ENCODE peak calls at places on chromosomes 2 and 18, in six cellular contexts. One of them, this sample, is unnamed.

GRCh38 chr2:44075536-44075935 is 79.7 kb upstream of the LRPPRC start:
- DNase-seq in fibroblast of pulmonary artery: peak
- DNase-seq in transverse colon: no peak
- DNase-seq in OCI-LY7: no peak
- DNase-seq in thyroid gland: no peak
- DNase-seq in HCT116: no peak
- DNase-seq in this sample: no peak

GRCh38 chr2:100192825-100193224 is 50.4 kb upstream of the AFF3 start:
- DNase-seq in fibroblast of pulmonary artery: no peak
- DNase-seq in transverse colon: no peak
- DNase-seq in OCI-LY7: no peak
- DNase-seq in thyroid gland: no peak
- DNase-seq in HCT116: no peak
- DNase-seq in this sample: no peak

GRCh38 chr2:143030127-143030526 is 99.1 kb upstream of the ARHGAP15 start:
- DNase-seq in fibroblast of pulmonary artery: peak
- DNase-seq in transverse colon: no peak
- DNase-seq in OCI-LY7: peak
- DNase-seq in thyroid gland: no peak
- DNase-seq in HCT116: no peak
- DNase-seq in this sample: no peak

GRCh38 chr18:76914314-76914713 is 92.0 kb downstream of the ZNF236 start:
- DNase-seq in fibroblast of pulmonary artery: no peak
- DNase-seq in transverse colon: no peak
- DNase-seq in OCI-LY7: no peak
- DNase-seq in thyroid gland: no peak
- DNase-seq in HCT116: no peak
- DNase-seq in this sample: no peak

GRCh38 chr2:130728549-130729310 is at the start of gene GPR148:
- DNase-seq in fibroblast of pulmonary artery: no peak
- DNase-seq in transverse colon: no peak
- DNase-seq in OCI-LY7: no peak
- DNase-seq in thyroid gland: peak
- DNase-seq in HCT116: no peak
- DNase-seq in this sample: no peak

GRCh38 chr2:205714789-205715411 is 32.6 kb downstream of the NRP2 start:
- DNase-seq in fibroblast of pulmonary artery: no peak
- DNase-seq in transverse colon: no peak
- DNase-seq in OCI-LY7: no peak
- DNase-seq in thyroid gland: no peak
- DNase-seq in HCT116: no peak
- DNase-seq in this sample: no peak

GRCh38 chr2:179460530-179460929 is 195.9 kb upstream of the SESTD1 start:
- DNase-seq in fibroblast of pulmonary artery: peak
- DNase-seq in transverse colon: no peak
- DNase-seq in OCI-LY7: no peak
- DNase-seq in thyroid gland: no peak
- DNase-seq in HCT116: peak
- DNase-seq in this sample: peak

GRCh38 chr2:70790079-70790963 is at the start of gene FIGLA:
- DNase-seq in fibroblast of pulmonary artery: no peak
- DNase-seq in transverse colon: no peak
- DNase-seq in OCI-LY7: no peak
- DNase-seq in thyroid gland: peak
- DNase-seq in HCT116: no peak
- DNase-seq in this sample: no peak

GRCh38 chr2:233453111-233453915 is 99.0 kb downstream of the DGKD start:
- DNase-seq in fibroblast of pulmonary artery: no peak
- DNase-seq in transverse colon: no peak
- DNase-seq in OCI-LY7: no peak
- DNase-seq in thyroid gland: no peak
- DNase-seq in HCT116: no peak
- DNase-seq in this sample: no peak

GRCh38 chr2:223970343-223971128 is 13.3 kb downstream of the MRPL44 start:
- DNase-seq in fibroblast of pulmonary artery: peak
- DNase-seq in transverse colon: no peak
- DNase-seq in OCI-LY7: peak
- DNase-seq in thyroid gland: peak
- DNase-seq in HCT116: peak
- DNase-seq in this sample: peak

GRCh38 chr2:37786854-37787253 is 115.4 kb upstream of the CDC42EP3 start:
- DNase-seq in fibroblast of pulmonary artery: no peak
- DNase-seq in transverse colon: peak
- DNase-seq in OCI-LY7: no peak
- DNase-seq in thyroid gland: peak
- DNase-seq in HCT116: no peak
- DNase-seq in this sample: no peak

GRCh38 chr18:59478591-59478990 is 119.5 kb upstream of the LMAN1 start:
- DNase-seq in fibroblast of pulmonary artery: no peak
- DNase-seq in transverse colon: no peak
- DNase-seq in OCI-LY7: no peak
- DNase-seq in thyroid gland: no peak
- DNase-seq in HCT116: no peak
- DNase-seq in this sample: peak

GRCh38 chr2:228048838-228049490 is 132.5 kb downstream of the SPHKAP start:
- DNase-seq in fibroblast of pulmonary artery: peak
- DNase-seq in transverse colon: peak
- DNase-seq in OCI-LY7: peak
- DNase-seq in thyroid gland: no peak
- DNase-seq in HCT116: peak
- DNase-seq in this sample: peak

GRCh38 chr2:68251187-68251854 is 1.0 kb downstream of the PPP3R1 start:
- DNase-seq in fibroblast of pulmonary artery: peak
- DNase-seq in transverse colon: peak
- DNase-seq in OCI-LY7: peak
- DNase-seq in thyroid gland: peak
- DNase-seq in HCT116: peak
- DNase-seq in this sample: peak

GRCh38 chr2:239461551-239462515 is 61.0 kb upstream of the HDAC4 start:
- DNase-seq in fibroblast of pulmonary artery: no peak
- DNase-seq in transverse colon: peak
- DNase-seq in OCI-LY7: no peak
- DNase-seq in thyroid gland: no peak
- DNase-seq in HCT116: no peak
- DNase-seq in this sample: no peak

GRCh38 chr2:127536707-127537106 is 1.2 kb downstream of the MYO7B start:
- DNase-seq in fibroblast of pulmonary artery: no peak
- DNase-seq in transverse colon: no peak
- DNase-seq in OCI-LY7: no peak
- DNase-seq in thyroid gland: no peak
- DNase-seq in HCT116: no peak
- DNase-seq in this sample: no peak

GRCh38 chr2:122519366-122519765 is 763.9 kb downstream of the TSN start:
- DNase-seq in fibroblast of pulmonary artery: no peak
- DNase-seq in transverse colon: no peak
- DNase-seq in OCI-LY7: peak
- DNase-seq in thyroid gland: no peak
- DNase-seq in HCT116: no peak
- DNase-seq in this sample: no peak

GRCh38 chr2:195648780-195649179 is 8.2 kb upstream of the SLC39A10 start:
- DNase-seq in fibroblast of pulmonary artery: no peak
- DNase-seq in transverse colon: no peak
- DNase-seq in OCI-LY7: no peak
- DNase-seq in thyroid gland: no peak
- DNase-seq in HCT116: no peak
- DNase-seq in this sample: no peak

GRCh38 chr2:174117951-174118930 is 130.1 kb downstream of the OLA1 start:
- DNase-seq in fibroblast of pulmonary artery: peak
- DNase-seq in transverse colon: no peak
- DNase-seq in OCI-LY7: no peak
- DNase-seq in thyroid gland: no peak
- DNase-seq in HCT116: peak
- DNase-seq in this sample: peak

GRCh38 chr2:133158024-133158423 is 410.2 kb downstream of the NCKAP5 start:
- DNase-seq in fibroblast of pulmonary artery: no peak
- DNase-seq in transverse colon: no peak
- DNase-seq in OCI-LY7: no peak
- DNase-seq in thyroid gland: no peak
- DNase-seq in HCT116: no peak
- DNase-seq in this sample: no peak

DNA sequence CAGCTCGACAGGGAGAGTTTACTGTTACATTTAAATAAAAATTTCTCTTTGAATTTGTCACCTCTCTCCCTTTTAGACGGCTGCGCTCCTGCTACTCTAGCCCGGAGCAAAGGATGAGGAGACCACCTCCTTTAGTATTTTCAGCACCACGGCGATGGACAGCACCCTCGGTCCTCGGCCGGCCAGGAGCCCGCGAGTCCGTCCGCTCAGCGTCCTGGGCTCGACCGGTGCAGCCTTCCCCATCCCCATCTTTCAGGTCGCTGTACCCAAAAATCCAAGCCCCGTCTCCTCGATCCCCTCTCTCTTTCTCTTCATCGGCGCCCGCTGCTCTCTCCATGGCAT is 831 bp downstream of the CELF4 start:
- DNase-seq in fibroblast of pulmonary artery: peak
- DNase-seq in transverse colon: peak
- DNase-seq in OCI-LY7: no peak
- DNase-seq in thyroid gland: peak
- DNase-seq in HCT116: no peak
- DNase-seq in this sample: peak
- H3K4me3 ChIP-seq in fibroblast of pulmonary artery: peak
- H3K4me3 ChIP-seq in transverse colon: no peak
- H3K4me3 ChIP-seq in OCI-LY7: no peak
- H3K4me3 ChIP-seq in thyroid gland: no peak
- H3K4me3 ChIP-seq in HCT116: no peak
- H3K4me3 ChIP-seq in this sample: no peak

GRCh38 chr2:26316041-26316440 is 29.9 kb upstream of the SELENOI start:
- DNase-seq in fibroblast of pulmonary artery: no peak
- DNase-seq in transverse colon: no peak
- DNase-seq in OCI-LY7: peak
- DNase-seq in thyroid gland: no peak
- DNase-seq in HCT116: peak
- DNase-seq in this sample: no peak

GRCh38 chr2:26313446-26313845 is 32.5 kb upstream of the SELENOI start:
- DNase-seq in fibroblast of pulmonary artery: no peak
- DNase-seq in transverse colon: no peak
- DNase-seq in OCI-LY7: no peak
- DNase-seq in thyroid gland: no peak
- DNase-seq in HCT116: no peak
- DNase-seq in this sample: no peak

GRCh38 chr2:26316845-26317244 is 29.1 kb upstream of the SELENOI start:
- DNase-seq in fibroblast of pulmonary artery: no peak
- DNase-seq in transverse colon: no peak
- DNase-seq in OCI-LY7: no peak
- DNase-seq in thyroid gland: no peak
- DNase-seq in HCT116: no peak
- DNase-seq in this sample: no peak

GRCh38 chr2:26312471-26312870 is 33.5 kb upstream of the SELENOI start:
- DNase-seq in fibroblast of pulmonary artery: no peak
- DNase-seq in transverse colon: no peak
- DNase-seq in OCI-LY7: no peak
- DNase-seq in thyroid gland: no peak
- DNase-seq in HCT116: no peak
- DNase-seq in this sample: no peak

GRCh38 chr2:26314243-26314642 is 31.7 kb upstream of the SELENOI start:
- DNase-seq in fibroblast of pulmonary artery: no peak
- DNase-seq in transverse colon: no peak
- DNase-seq in OCI-LY7: no peak
- DNase-seq in thyroid gland: no peak
- DNase-seq in HCT116: no peak
- DNase-seq in this sample: no peak
- TF ChIP-seq CTCF in fibroblast of pulmonary artery: no peak
- TF ChIP-seq CTCF in transverse colon: no peak
- TF ChIP-seq CTCF in OCI-LY7: no peak
- TF ChIP-seq CTCF in thyroid gland: no peak
- TF ChIP-seq CTCF in HCT116: peak
- TF ChIP-seq CTCF in this sample: no peak

GRCh38 chr2:15938803-15939555 is 1.4 kb upstream of the MYCN start:
- DNase-seq in fibroblast of pulmonary artery: no peak
- DNase-seq in transverse colon: no peak
- DNase-seq in OCI-LY7: no peak
- DNase-seq in thyroid gland: no peak
- DNase-seq in HCT116: no peak
- DNase-seq in this sample: no peak

GRCh38 chr2:15939854-15940660 is at the start of gene MYCN:
- DNase-seq in fibroblast of pulmonary artery: peak
- DNase-seq in transverse colon: peak
- DNase-seq in OCI-LY7: peak
- DNase-seq in thyroid gland: peak
- DNase-seq in HCT116: no peak
- DNase-seq in this sample: no peak

GRCh38 chr2:15940661-15941482 is 522 bp downstream of the MYCN start:
- DNase-seq in fibroblast of pulmonary artery: no peak
- DNase-seq in transverse colon: no peak
- DNase-seq in OCI-LY7: no peak
- DNase-seq in thyroid gland: peak
- DNase-seq in HCT116: no peak
- DNase-seq in this sample: no peak

GRCh38 chr2:15937882-15938802 is 2.2 kb upstream of the MYCN start:
- DNase-seq in fibroblast of pulmonary artery: no peak
- DNase-seq in transverse colon: no peak
- DNase-seq in OCI-LY7: no peak
- DNase-seq in thyroid gland: no peak
- DNase-seq in HCT116: no peak
- DNase-seq in this sample: no peak

DNA sequence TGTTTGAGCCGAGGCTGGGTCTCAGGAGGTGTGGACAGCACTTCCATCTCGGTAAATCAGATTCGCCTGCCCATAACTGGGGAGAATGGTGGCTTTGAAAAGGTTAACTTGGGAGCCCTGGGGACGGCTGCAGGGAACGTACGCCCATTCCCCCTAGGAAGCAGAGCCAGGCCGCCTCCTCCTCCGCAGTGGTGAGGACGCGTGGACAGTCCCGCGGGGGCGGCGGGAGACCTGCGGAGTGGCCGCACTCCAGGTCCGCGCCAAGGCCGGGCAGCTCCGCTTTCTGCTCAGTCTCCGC is 845 bp upstream of the MYCN start:
- DNase-seq in fibroblast of pulmonary artery: no peak
- DNase-seq in transverse colon: peak
- DNase-seq in OCI-LY7: no peak
- DNase-seq in thyroid gland: peak
- DNase-seq in HCT116: peak
- DNase-seq in this sample: no peak
- H3K4me3 ChIP-seq in fibroblast of pulmonary artery: no peak
- H3K4me3 ChIP-seq in transverse colon: peak
- H3K4me3 ChIP-seq in OCI-LY7: no peak
- H3K4me3 ChIP-seq in thyroid gland: no peak
- H3K4me3 ChIP-seq in HCT116: peak
- H3K4me3 ChIP-seq in this sample: no peak

GRCh38 chr2:33022395-33022985 is 75.7 kb downstream of the LTBP1 start:
- DNase-seq in fibroblast of pulmonary artery: no peak
- DNase-seq in transverse colon: no peak
- DNase-seq in OCI-LY7: no peak
- DNase-seq in thyroid gland: no peak
- DNase-seq in HCT116: no peak
- DNase-seq in this sample: no peak

GRCh38 chr2:33022989-33023731 is 76.4 kb downstream of the LTBP1 start:
- DNase-seq in fibroblast of pulmonary artery: peak
- DNase-seq in transverse colon: no peak
- DNase-seq in OCI-LY7: no peak
- DNase-seq in thyroid gland: no peak
- DNase-seq in HCT116: peak
- DNase-seq in this sample: peak

GRCh38 chr2:33019796-33020195 is 73.0 kb downstream of the LTBP1 start:
- DNase-seq in fibroblast of pulmonary artery: no peak
- DNase-seq in transverse colon: no peak
- DNase-seq in OCI-LY7: no peak
- DNase-seq in thyroid gland: no peak
- DNase-seq in HCT116: no peak
- DNase-seq in this sample: no peak

GRCh38 chr2:33020883-33021282 is 74.1 kb downstream of the LTBP1 start:
- DNase-seq in fibroblast of pulmonary artery: no peak
- DNase-seq in transverse colon: no peak
- DNase-seq in OCI-LY7: no peak
- DNase-seq in thyroid gland: no peak
- DNase-seq in HCT116: no peak
- DNase-seq in this sample: no peak

GRCh38 chr2:33021542-33022259 is 74.9 kb downstream of the LTBP1 start:
- DNase-seq in fibroblast of pulmonary artery: peak
- DNase-seq in transverse colon: no peak
- DNase-seq in OCI-LY7: no peak
- DNase-seq in thyroid gland: no peak
- DNase-seq in HCT116: no peak
- DNase-seq in this sample: peak
- TF ChIP-seq CTCF in fibroblast of pulmonary artery: no peak
- TF ChIP-seq CTCF in transverse colon: no peak
- TF ChIP-seq CTCF in OCI-LY7: no peak
- TF ChIP-seq CTCF in thyroid gland: no peak
- TF ChIP-seq CTCF in HCT116: no peak
- TF ChIP-seq CTCF in this sample: no peak